ENCODE peak calls at places on chromosomes 3 and 15, in ten cellular contexts. V is GM12892, J is spleen, A is sigmoid colon, S is transverse colon, P is GM12891, W is stomach, R is endothelial cell of umbilical vein, M is Panc1, I is HCT116. N is an unnamed sample.

GRCh38 chr15:76799760-76800159 is 105.4 kb downstream of the SCAPER start:
- DNase-seq in V (no peak), J (no peak), A (no peak), S (no peak), P (no peak), W (no peak), R (no peak), M (no peak), I (no peak), N (no peak)

GRCh38 chr3:185691622-185692021 is 105.5 kb downstream of the SENP2 start:
- DNase-seq in V (no peak), J (no peak), A (no peak), S (no peak), P (no peak), W (no peak), R (no peak), M (no peak), I (no peak), N (peak)

GRCh38 chr3:190205739-190206138 is 85.0 kb upstream of the P3H2 start:
- DNase-seq in V (no peak), J (no peak), A (no peak), S (no peak), P (no peak), W (no peak), R (no peak), M (no peak), I (no peak), N (no peak)

GRCh38 chr15:73897441-73898261 is 24.3 kb downstream of the TBC1D21 start:
- DNase-seq in V (peak), J (peak), A (no peak), S (peak), P (peak), W (peak), R (peak), M (no peak), I (peak), N (no peak)

GRCh38 chr3:144381607-144382006 is 410.0 kb downstream of the DIPK2A start:
- DNase-seq in V (no peak), J (no peak), A (no peak), S (no peak), P (no peak), W (no peak), R (no peak), M (no peak), I (no peak), N (no peak)

GRCh38 chr15:41791547-41791937 is 17.3 kb downstream of the MAPKBP1 start:
- DNase-seq in V (no peak), J (no peak), A (no peak), S (no peak), P (no peak), W (no peak), R (no peak), M (no peak), I (no peak), N (no peak)

GRCh38 chr3:94036909-94037507 is 8.6 kb upstream of the STX19 start:
- DNase-seq in V (no peak), J (no peak), A (no peak), S (no peak), P (peak), W (no peak), R (peak), M (peak), I (peak), N (no peak)

GRCh38 chr3:184637705-184638104 is 74.2 kb downstream of the MAGEF1 start:
- DNase-seq in V (no peak), J (no peak), A (no peak), S (no peak), P (no peak), W (no peak), R (no peak), M (no peak), I (no peak), N (no peak)

GRCh38 chr15:72184165-72184811 is 13.3 kb downstream of the GRAMD2A start:
- DNase-seq in V (no peak), J (peak), A (no peak), S (peak), P (no peak), W (peak), R (no peak), M (no peak), I (peak), N (no peak)

GRCh38 chr3:188875413-188875812 is 296.4 kb upstream of the TPRG1 start:
- DNase-seq in V (no peak), J (no peak), A (no peak), S (no peak), P (no peak), W (no peak), R (no peak), M (no peak), I (no peak), N (no peak)
- TF ChIP-seq POLR2AphosphoS5 in V (no peak), J (no peak), A (no peak), S (no peak), P (no peak), W (no peak), R (no peak), M (no peak), I (no peak), N (no peak)

GRCh38 chr3:147415819-147416218 is 6.7 kb downstream of the ZIC1 start:
- DNase-seq in V (no peak), J (no peak), A (no peak), S (no peak), P (no peak), W (no peak), R (no peak), M (no peak), I (no peak), N (no peak)
- TF ChIP-seq POLR2AphosphoS5 in V (no peak), J (no peak), A (no peak), S (no peak), P (no peak), W (no peak), R (no peak), M (no peak), I (no peak), N (no peak)

GRCh38 chr15:23647001-23647295 is 719 bp downstream of the MAGEL2 start:
- DNase-seq in V (no peak), J (no peak), A (no peak), S (no peak), P (no peak), W (no peak), R (no peak), M (no peak), I (no peak), N (no peak)
- TF ChIP-seq POLR2AphosphoS5 in V (no peak), J (no peak), A (no peak), S (no peak), P (no peak), W (no peak), R (no peak), M (no peak), I (no peak), N (no peak)

DNA sequence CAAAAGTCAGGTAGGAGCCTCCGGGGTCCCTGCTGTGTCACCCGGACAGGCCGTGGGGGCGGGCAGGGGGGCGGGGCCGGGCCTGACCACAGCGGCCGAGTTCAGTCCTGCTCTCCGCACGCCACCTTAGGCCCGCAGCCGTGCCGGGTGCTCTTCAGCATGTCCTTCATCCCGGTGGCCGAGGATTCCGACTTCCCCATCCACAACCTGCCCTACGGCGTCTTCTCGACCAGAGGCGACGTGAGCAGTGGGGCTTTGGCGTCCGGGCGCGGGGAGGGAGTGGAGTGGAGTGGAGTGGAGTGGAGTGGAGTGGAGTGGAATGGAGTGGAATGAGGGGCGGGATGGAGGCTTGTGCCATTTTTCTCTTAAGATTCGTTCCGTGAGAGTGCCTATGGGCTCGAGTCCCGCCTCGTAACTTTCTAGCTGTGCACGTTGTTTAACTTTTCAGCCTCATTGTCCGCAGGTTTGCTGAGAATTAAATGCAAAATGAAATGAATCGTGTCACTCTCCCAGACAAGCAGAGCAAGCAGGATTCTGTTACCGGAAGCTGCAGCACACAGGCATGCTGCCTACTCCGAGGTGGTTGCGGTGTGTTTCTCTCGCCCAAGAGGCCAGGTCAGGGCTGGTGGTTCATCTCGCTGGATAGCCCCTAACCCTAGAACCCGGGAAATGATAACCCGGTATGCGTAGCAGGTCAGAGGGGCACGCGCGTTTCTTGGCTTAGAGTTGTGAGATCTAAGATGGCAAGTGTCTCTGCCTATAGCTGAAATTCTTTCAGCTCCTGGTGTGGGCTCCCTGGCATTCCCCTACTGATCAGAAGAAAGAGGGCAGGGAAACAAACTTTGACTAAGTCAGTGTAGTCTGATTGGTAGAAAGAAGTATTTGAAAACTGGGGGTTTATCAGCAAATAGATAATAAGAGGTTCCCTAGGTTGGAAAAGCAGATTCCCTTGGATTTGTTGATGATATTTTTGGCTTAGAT is at the start of gene FAH:
- DNase-seq in V (no peak), J (peak), A (no peak), S (peak), P (no peak), W (no peak), R (peak), M (no peak), I (no peak), N (no peak)
- TF ChIP-seq POLR2AphosphoS5 in V (peak), J (peak), A (peak), S (peak), P (no peak), W (peak), R (no peak), M (no peak), I (peak), N (peak)

GRCh38 chr3:128411574-128412064 is 55.1 kb downstream of the DNAJB8 start:
- DNase-seq in V (no peak), J (no peak), A (no peak), S (no peak), P (no peak), W (no peak), R (no peak), M (no peak), I (no peak), N (no peak)
- TF ChIP-seq POLR2AphosphoS5 in V (no peak), J (no peak), A (no peak), S (no peak), P (no peak), W (no peak), R (no peak), M (no peak), I (no peak), N (no peak)

GRCh38 chr3:69013256-69014021 is at the start of gene EOGT:
- DNase-seq in V (peak), J (peak), A (peak), S (peak), P (peak), W (peak), R (peak), M (peak), I (peak), N (peak)
- TF ChIP-seq POLR2AphosphoS5 in V (peak), J (peak), A (peak), S (peak), P (peak), W (peak), R (peak), M (peak), I (peak), N (peak)

GRCh38 chr15:64678126-64678819 is 97.1 kb downstream of the RBPMS2 start:
- DNase-seq in V (no peak), J (no peak), A (peak), S (no peak), P (no peak), W (no peak), R (no peak), M (no peak), I (no peak), N (no peak)

GRCh38 chr15:64685230-64685886 is 90.0 kb downstream of the RBPMS2 start:
- DNase-seq in V (no peak), J (peak), A (no peak), S (no peak), P (no peak), W (no peak), R (no peak), M (no peak), I (no peak), N (no peak)

GRCh38 chr15:64682255-64682654 is 93.1 kb downstream of the RBPMS2 start:
- DNase-seq in V (no peak), J (peak), A (no peak), S (no peak), P (no peak), W (no peak), R (no peak), M (no peak), I (no peak), N (no peak)

GRCh38 chr15:64683378-64683777 is 92.0 kb downstream of the RBPMS2 start:
- DNase-seq in V (no peak), J (peak), A (no peak), S (no peak), P (no peak), W (no peak), R (no peak), M (no peak), I (no peak), N (no peak)

DNA sequence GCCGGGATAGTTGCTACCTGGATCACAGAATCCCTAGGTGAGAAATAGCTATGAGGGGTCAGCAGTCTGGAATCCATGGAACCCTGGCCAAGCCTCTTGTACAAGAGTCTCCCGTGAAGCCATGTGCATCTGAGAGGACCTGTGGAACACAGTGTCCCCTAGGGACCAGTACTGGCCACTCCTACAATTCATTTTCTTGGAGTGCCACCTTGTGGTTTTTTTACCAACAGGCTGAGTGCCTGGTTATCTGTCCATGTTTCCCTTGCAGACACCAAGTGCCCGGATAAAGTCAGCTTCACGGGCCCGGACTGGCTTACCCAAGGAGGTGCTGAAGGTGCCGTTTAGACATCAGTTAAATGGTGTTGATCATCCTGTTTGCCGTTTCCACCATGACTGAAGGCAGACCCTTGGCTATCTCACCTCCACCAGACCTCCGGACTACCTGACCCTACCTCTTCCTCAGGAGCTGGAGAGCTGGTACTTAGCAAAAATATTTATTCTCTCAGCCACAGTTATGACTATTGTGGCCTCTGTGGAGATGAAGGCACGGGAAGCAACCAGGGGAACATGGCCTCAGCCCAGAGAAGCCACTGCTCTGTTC is 93.9 kb downstream of the RBPMS2 start:
- DNase-seq in V (no peak), J (peak), A (no peak), S (peak), P (peak), W (peak), R (peak), M (peak), I (peak), N (no peak)
- TF ChIP-seq POLR2AphosphoS5 in V (no peak), J (no peak), A (no peak), S (no peak), P (no peak), W (no peak), R (no peak), M (no peak), I (no peak), N (peak)

DNA sequence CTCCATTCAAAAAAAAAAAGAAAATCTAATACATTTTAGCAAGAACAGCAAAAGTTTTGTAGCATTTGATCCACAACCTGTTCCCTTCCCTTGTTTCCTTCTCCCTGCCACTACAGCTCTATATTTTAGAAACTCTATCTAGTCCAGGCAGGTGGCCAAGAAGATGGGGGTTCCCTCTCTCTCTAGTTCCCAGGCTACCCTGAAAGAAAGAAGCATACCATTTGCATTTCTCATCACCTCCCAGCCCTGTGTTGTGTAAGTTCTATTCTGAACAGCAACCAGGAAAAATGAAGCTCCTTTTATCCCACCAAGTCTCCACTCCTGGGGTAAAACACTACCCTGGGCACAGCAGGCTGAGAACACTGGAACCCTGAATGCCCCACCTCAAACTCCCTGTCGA is 100.0 kb downstream of the PCCB start:
- DNase-seq in V (no peak), J (no peak), A (peak), S (peak), P (no peak), W (no peak), R (no peak), M (no peak), I (no peak), N (no peak)
- TF ChIP-seq POLR2AphosphoS5 in V (no peak), J (no peak), A (peak), S (no peak), P (no peak), W (no peak), R (no peak), M (no peak), I (no peak), N (peak)

DNA sequence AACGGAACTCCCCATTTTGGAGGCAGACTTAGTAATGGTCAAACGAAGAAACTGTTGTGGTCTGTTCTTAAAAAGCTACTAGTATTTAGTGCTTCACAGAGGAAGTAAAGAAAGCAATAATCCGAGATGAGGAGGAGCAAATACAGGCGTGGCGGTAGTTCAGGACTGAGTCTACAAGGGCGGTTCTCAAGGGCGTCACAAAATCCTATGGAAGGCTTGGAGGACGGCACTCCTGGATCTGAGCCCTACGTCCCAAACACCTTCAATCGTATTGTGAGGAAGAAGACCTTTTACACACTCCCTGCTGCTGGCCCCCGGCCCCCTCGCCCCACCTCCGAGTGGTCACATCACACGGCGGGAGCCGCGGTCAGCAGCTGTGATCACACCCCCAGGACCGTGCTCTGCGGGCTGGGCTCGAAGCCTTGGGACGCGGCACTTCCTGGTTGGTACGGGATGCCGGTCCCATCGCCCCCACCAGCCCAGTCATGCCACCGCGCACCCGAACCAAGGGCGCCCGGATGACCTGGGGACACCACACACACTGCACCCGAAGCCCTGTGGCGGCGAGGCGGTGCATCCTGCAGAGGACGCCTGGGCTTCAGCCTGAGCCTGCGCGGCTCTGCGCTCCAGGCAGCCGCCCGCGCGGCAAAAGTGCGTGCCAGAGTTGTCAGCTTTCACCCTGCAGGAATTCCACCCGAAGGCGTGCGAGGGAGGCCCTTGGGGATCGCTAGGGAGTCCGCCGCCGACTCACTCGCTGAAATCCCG is 588 bp downstream of the PLD1 start:
- DNase-seq in V (peak), J (peak), A (peak), S (peak), P (peak), W (peak), R (peak), M (no peak), I (no peak), N (peak)
- TF ChIP-seq POLR2AphosphoS5 in V (no peak), J (peak), A (peak), S (peak), P (no peak), W (no peak), R (no peak), M (no peak), I (no peak), N (peak)

GRCh38 chr3:131231710-131232348 is 149.7 kb upstream of the NUDT16 start:
- DNase-seq in V (no peak), J (no peak), A (no peak), S (no peak), P (no peak), W (no peak), R (peak), M (no peak), I (no peak), N (no peak)
- TF ChIP-seq POLR2AphosphoS5 in V (no peak), J (no peak), A (no peak), S (no peak), P (no peak), W (no peak), R (no peak), M (no peak), I (no peak), N (no peak)